ENCODE peak calls at places on chromosomes 11 and 22, in nine cellular contexts. One of them, this sample, is unnamed.
A peak's percentile ranks its signal among the peaks of the same experiment; 100 is the strongest.

GRCh38 chr11:119607726-119608125 is 121.3 kb downstream of the NECTIN1 start:
- DNase-seq in mesenchymal stem cell: no peak
- DNase-seq in foreskin fibroblast: no peak
- DNase-seq in lower lobe of right lung: no peak
- DNase-seq in uterus: no peak
- DNase-seq in AG04450: no peak
- DNase-seq in cardiac muscle cell: no peak
- DNase-seq in A549: no peak
- DNase-seq in aorta: no peak
- DNase-seq in this sample: no peak

GRCh38 chr22:41110968-41111367 is 18.6 kb downstream of the EP300 start:
- DNase-seq in mesenchymal stem cell: no peak
- DNase-seq in foreskin fibroblast: no peak
- DNase-seq in lower lobe of right lung: no peak
- DNase-seq in uterus: no peak
- DNase-seq in AG04450: no peak
- DNase-seq in cardiac muscle cell: no peak
- DNase-seq in A549: no peak
- DNase-seq in aorta: no peak
- DNase-seq in this sample: no peak

GRCh38 chr22:27748355-27749168 is 53.0 kb downstream of the MN1 start:
- DNase-seq in mesenchymal stem cell: peak; percentile 81
- DNase-seq in foreskin fibroblast: peak; percentile 12
- DNase-seq in lower lobe of right lung: no peak
- DNase-seq in uterus: peak; percentile 49
- DNase-seq in AG04450: no peak
- DNase-seq in cardiac muscle cell: no peak
- DNase-seq in A549: no peak
- DNase-seq in aorta: peak; percentile 59
- DNase-seq in this sample: no peak

GRCh38 chr22:48237466-48237865 is 1475.0 kb downstream of the TBC1D22A start:
- DNase-seq in mesenchymal stem cell: no peak
- DNase-seq in foreskin fibroblast: no peak
- DNase-seq in lower lobe of right lung: no peak
- DNase-seq in uterus: no peak
- DNase-seq in AG04450: no peak
- DNase-seq in cardiac muscle cell: no peak
- DNase-seq in A549: no peak
- DNase-seq in aorta: no peak
- DNase-seq in this sample: no peak

GRCh38 chr11:71109586-71109985 is 142.8 kb downstream of the SHANK2 start:
- DNase-seq in mesenchymal stem cell: no peak
- DNase-seq in foreskin fibroblast: no peak
- DNase-seq in lower lobe of right lung: no peak
- DNase-seq in uterus: no peak
- DNase-seq in AG04450: no peak
- DNase-seq in cardiac muscle cell: no peak
- DNase-seq in A549: no peak
- DNase-seq in aorta: no peak
- DNase-seq in this sample: no peak

GRCh38 chr22:48343461-48343860 is 1484.2 kb downstream of the BRD1 start:
- DNase-seq in mesenchymal stem cell: no peak
- DNase-seq in foreskin fibroblast: no peak
- DNase-seq in lower lobe of right lung: no peak
- DNase-seq in uterus: no peak
- DNase-seq in AG04450: no peak
- DNase-seq in cardiac muscle cell: no peak
- DNase-seq in A549: no peak
- DNase-seq in aorta: peak; percentile 16
- DNase-seq in this sample: no peak

GRCh38 chr11:22976146-22976545 is 115.9 kb upstream of the CCDC179 start:
- DNase-seq in mesenchymal stem cell: peak; percentile 94
- DNase-seq in foreskin fibroblast: peak; percentile 32
- DNase-seq in lower lobe of right lung: no peak
- DNase-seq in uterus: no peak
- DNase-seq in AG04450: peak; percentile 64
- DNase-seq in cardiac muscle cell: no peak
- DNase-seq in A549: peak; percentile 18
- DNase-seq in aorta: no peak
- DNase-seq in this sample: no peak

GRCh38 chr11:95991101-95991500 is 67.2 kb upstream of the MTMR2 start:
- DNase-seq in mesenchymal stem cell: no peak
- DNase-seq in foreskin fibroblast: no peak
- DNase-seq in lower lobe of right lung: no peak
- DNase-seq in uterus: no peak
- DNase-seq in AG04450: no peak
- DNase-seq in cardiac muscle cell: no peak
- DNase-seq in A549: peak; percentile 62
- DNase-seq in aorta: no peak
- DNase-seq in this sample: no peak

GRCh38 chr11:133078591-133079179 is 453.6 kb downstream of the OPCML start:
- DNase-seq in mesenchymal stem cell: peak; percentile 14
- DNase-seq in foreskin fibroblast: peak; percentile 13
- DNase-seq in lower lobe of right lung: no peak
- DNase-seq in uterus: no peak
- DNase-seq in AG04450: no peak
- DNase-seq in cardiac muscle cell: peak; percentile 73
- DNase-seq in A549: peak; percentile 52
- DNase-seq in aorta: no peak
- DNase-seq in this sample: no peak

GRCh38 chr22:45497746-45498145 is 4.9 kb upstream of the FBLN1 start:
- DNase-seq in mesenchymal stem cell: no peak
- DNase-seq in foreskin fibroblast: no peak
- DNase-seq in lower lobe of right lung: no peak
- DNase-seq in uterus: peak; percentile 54
- DNase-seq in AG04450: no peak
- DNase-seq in cardiac muscle cell: no peak
- DNase-seq in A549: no peak
- DNase-seq in aorta: peak; percentile 24
- DNase-seq in this sample: no peak

GRCh38 chr11:77193915-77194830 is 66.1 kb downstream of the MYO7A start:
- DNase-seq in mesenchymal stem cell: no peak
- DNase-seq in foreskin fibroblast: no peak
- DNase-seq in lower lobe of right lung: peak; percentile 26
- DNase-seq in uterus: no peak
- DNase-seq in AG04450: no peak
- DNase-seq in cardiac muscle cell: no peak
- DNase-seq in A549: no peak
- DNase-seq in aorta: peak; percentile 71
- DNase-seq in this sample: no peak

GRCh38 chr22:30159561-30160353 is 79.5 kb downstream of the HORMAD2 start:
- DNase-seq in mesenchymal stem cell: peak; percentile 73
- DNase-seq in foreskin fibroblast: peak; percentile 58
- DNase-seq in lower lobe of right lung: no peak
- DNase-seq in uterus: no peak
- DNase-seq in AG04450: peak; percentile 60
- DNase-seq in cardiac muscle cell: peak; percentile 48
- DNase-seq in A549: peak; percentile 64
- DNase-seq in aorta: no peak
- DNase-seq in this sample: no peak

GRCh38 chr22:27994481-27995331 is 75.7 kb upstream of the PITPNB start:
- DNase-seq in mesenchymal stem cell: no peak
- DNase-seq in foreskin fibroblast: no peak
- DNase-seq in lower lobe of right lung: peak; percentile 37
- DNase-seq in uterus: peak; percentile 10
- DNase-seq in AG04450: no peak
- DNase-seq in cardiac muscle cell: no peak
- DNase-seq in A549: no peak
- DNase-seq in aorta: peak; percentile 68
- DNase-seq in this sample: no peak

GRCh38 chr11:10322830-10323792 is 18.2 kb downstream of the ADM start:
- DNase-seq in mesenchymal stem cell: peak; percentile 95
- DNase-seq in foreskin fibroblast: peak; percentile 82
- DNase-seq in lower lobe of right lung: no peak
- DNase-seq in uterus: peak; percentile 81
- DNase-seq in AG04450: no peak
- DNase-seq in cardiac muscle cell: peak; percentile 64
- DNase-seq in A549: peak; percentile 87
- DNase-seq in aorta: no peak
- DNase-seq in this sample: peak; percentile 43

GRCh38 chr11:8872017-8872416 is 39.0 kb upstream of the AKIP1 start:
- DNase-seq in mesenchymal stem cell: no peak
- DNase-seq in foreskin fibroblast: no peak
- DNase-seq in lower lobe of right lung: no peak
- DNase-seq in uterus: no peak
- DNase-seq in AG04450: no peak
- DNase-seq in cardiac muscle cell: no peak
- DNase-seq in A549: no peak
- DNase-seq in aorta: no peak
- DNase-seq in this sample: no peak

GRCh38 chr11:79108851-79109250 is 332.0 kb downstream of the TENM4 start:
- DNase-seq in mesenchymal stem cell: no peak
- DNase-seq in foreskin fibroblast: peak; percentile 14
- DNase-seq in lower lobe of right lung: no peak
- DNase-seq in uterus: no peak
- DNase-seq in AG04450: no peak
- DNase-seq in cardiac muscle cell: no peak
- DNase-seq in A549: no peak
- DNase-seq in aorta: no peak
- DNase-seq in this sample: no peak

GRCh38 chr11:2987881-2988280 is 4.2 kb downstream of the NAP1L4 start:
- DNase-seq in mesenchymal stem cell: no peak
- DNase-seq in foreskin fibroblast: no peak
- DNase-seq in lower lobe of right lung: no peak
- DNase-seq in uterus: no peak
- DNase-seq in AG04450: no peak
- DNase-seq in cardiac muscle cell: no peak
- DNase-seq in A549: no peak
- DNase-seq in aorta: no peak
- DNase-seq in this sample: no peak

GRCh38 chr11:2990617-2991476 is 1.3 kb downstream of the NAP1L4 start:
- DNase-seq in mesenchymal stem cell: peak; percentile 34
- DNase-seq in foreskin fibroblast: no peak
- DNase-seq in lower lobe of right lung: no peak
- DNase-seq in uterus: no peak
- DNase-seq in AG04450: no peak
- DNase-seq in cardiac muscle cell: peak; percentile 30
- DNase-seq in A549: peak; percentile 28
- DNase-seq in aorta: no peak
- DNase-seq in this sample: peak; percentile 13

GRCh38 chr11:2989551-2989950 is 2.6 kb downstream of the NAP1L4 start:
- DNase-seq in mesenchymal stem cell: no peak
- DNase-seq in foreskin fibroblast: no peak
- DNase-seq in lower lobe of right lung: no peak
- DNase-seq in uterus: no peak
- DNase-seq in AG04450: no peak
- DNase-seq in cardiac muscle cell: no peak
- DNase-seq in A549: no peak
- DNase-seq in aorta: no peak
- DNase-seq in this sample: no peak

GRCh38 chr11:2988361-2988762 is 3.8 kb downstream of the NAP1L4 start:
- DNase-seq in mesenchymal stem cell: no peak
- DNase-seq in foreskin fibroblast: no peak
- DNase-seq in lower lobe of right lung: no peak
- DNase-seq in uterus: no peak
- DNase-seq in AG04450: no peak
- DNase-seq in cardiac muscle cell: no peak
- DNase-seq in A549: no peak
- DNase-seq in aorta: no peak
- DNase-seq in this sample: no peak

GRCh38 chr11:2988996-2989395 is 3.1 kb downstream of the NAP1L4 start:
- DNase-seq in mesenchymal stem cell: peak; percentile 23
- DNase-seq in foreskin fibroblast: no peak
- DNase-seq in lower lobe of right lung: no peak
- DNase-seq in uterus: no peak
- DNase-seq in AG04450: no peak
- DNase-seq in cardiac muscle cell: no peak
- DNase-seq in A549: no peak
- DNase-seq in aorta: no peak
- DNase-seq in this sample: no peak
- H3K4me3 ChIP-seq in mesenchymal stem cell: no peak overlapping the region
- H3K4me3 ChIP-seq in foreskin fibroblast: peak overlapping the region; percentile 87
- H3K4me3 ChIP-seq in lower lobe of right lung: peak overlapping the region; percentile 89
- H3K4me3 ChIP-seq in uterus: no peak overlapping the region
- H3K4me3 ChIP-seq in AG04450: peak overlapping the region; percentile 91
- H3K4me3 ChIP-seq in cardiac muscle cell: peak overlapping the region; percentile 87
- H3K4me3 ChIP-seq in A549: peak overlapping the region; percentile 68
- H3K4me3 ChIP-seq in aorta: no peak overlapping the region
- H3K4me3 ChIP-seq in this sample: peak overlapping the region; percentile 93

GRCh38 chr11:35623708-35624168 is 5.5 kb downstream of the FJX1 start:
- DNase-seq in mesenchymal stem cell: peak; percentile 83
- DNase-seq in foreskin fibroblast: peak; percentile 75
- DNase-seq in lower lobe of right lung: no peak
- DNase-seq in uterus: no peak
- DNase-seq in AG04450: peak; percentile 59
- DNase-seq in cardiac muscle cell: peak; percentile 36
- DNase-seq in A549: no peak
- DNase-seq in aorta: no peak
- DNase-seq in this sample: no peak
- H3K4me3 ChIP-seq in mesenchymal stem cell: no peak overlapping the region
- H3K4me3 ChIP-seq in foreskin fibroblast: no peak overlapping the region
- H3K4me3 ChIP-seq in lower lobe of right lung: no peak overlapping the region
- H3K4me3 ChIP-seq in uterus: no peak overlapping the region
- H3K4me3 ChIP-seq in AG04450: no peak overlapping the region
- H3K4me3 ChIP-seq in cardiac muscle cell: no peak overlapping the region
- H3K4me3 ChIP-seq in A549: no peak overlapping the region
- H3K4me3 ChIP-seq in aorta: no peak overlapping the region
- H3K4me3 ChIP-seq in this sample: no peak overlapping the region

DNA sequence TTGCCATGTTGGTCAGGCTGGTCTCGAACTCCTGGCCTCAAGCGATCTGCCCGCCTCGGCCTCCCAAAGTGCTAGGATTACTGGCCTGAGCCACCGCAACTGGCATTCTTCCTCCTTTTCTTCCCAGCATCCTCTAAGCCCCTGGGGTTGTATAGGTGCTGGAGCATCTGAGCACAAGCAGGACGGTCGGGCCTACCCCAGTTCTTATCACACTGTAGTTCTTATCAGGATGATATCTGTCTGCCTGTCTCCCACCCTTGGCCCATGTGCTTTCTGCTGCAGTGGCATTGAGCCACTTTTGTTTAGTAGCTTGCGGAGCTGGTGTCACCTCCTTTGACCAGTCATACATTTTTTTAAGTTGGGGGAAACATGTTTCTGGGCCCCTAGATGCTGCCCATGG is 1.9 kb downstream of the RHOD start:
- DNase-seq in mesenchymal stem cell: no peak
- DNase-seq in foreskin fibroblast: no peak
- DNase-seq in lower lobe of right lung: no peak
- DNase-seq in uterus: no peak
- DNase-seq in AG04450: no peak
- DNase-seq in cardiac muscle cell: no peak
- DNase-seq in A549: no peak
- DNase-seq in aorta: no peak
- DNase-seq in this sample: no peak
- H3K4me3 ChIP-seq in mesenchymal stem cell: no peak overlapping the region
- H3K4me3 ChIP-seq in foreskin fibroblast: no peak overlapping the region
- H3K4me3 ChIP-seq in lower lobe of right lung: no peak overlapping the region
- H3K4me3 ChIP-seq in uterus: no peak overlapping the region
- H3K4me3 ChIP-seq in AG04450: no peak overlapping the region
- H3K4me3 ChIP-seq in cardiac muscle cell: no peak overlapping the region
- H3K4me3 ChIP-seq in A549: no peak overlapping the region
- H3K4me3 ChIP-seq in aorta: no peak overlapping the region
- H3K4me3 ChIP-seq in this sample: no peak overlapping the region

DNA sequence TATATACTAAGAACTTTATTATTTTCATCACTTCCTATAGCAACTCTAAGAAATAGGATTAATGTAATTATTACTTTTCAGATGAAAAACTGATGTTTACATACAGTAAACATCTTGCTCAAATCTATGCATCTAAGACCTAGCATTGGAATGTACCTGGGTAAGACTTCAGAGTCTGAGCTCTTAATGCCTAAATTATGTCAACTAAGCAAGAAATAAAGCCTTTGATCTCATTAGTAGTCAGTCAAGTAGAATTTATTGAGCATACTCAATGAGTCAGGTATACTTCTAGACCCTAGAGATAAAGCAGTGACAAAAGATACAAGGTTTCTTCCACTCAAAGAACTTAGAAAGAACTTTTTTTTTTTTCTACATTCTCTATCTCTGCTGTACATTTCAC is 16.7 kb upstream of the OR51Q1 start:
- DNase-seq in mesenchymal stem cell: no peak
- DNase-seq in foreskin fibroblast: no peak
- DNase-seq in lower lobe of right lung: no peak
- DNase-seq in uterus: no peak
- DNase-seq in AG04450: no peak
- DNase-seq in cardiac muscle cell: no peak
- DNase-seq in A549: no peak
- DNase-seq in aorta: no peak
- DNase-seq in this sample: no peak
- H3K4me3 ChIP-seq in mesenchymal stem cell: no peak overlapping the region
- H3K4me3 ChIP-seq in foreskin fibroblast: no peak overlapping the region
- H3K4me3 ChIP-seq in lower lobe of right lung: no peak overlapping the region
- H3K4me3 ChIP-seq in uterus: no peak overlapping the region
- H3K4me3 ChIP-seq in AG04450: no peak overlapping the region
- H3K4me3 ChIP-seq in cardiac muscle cell: no peak overlapping the region
- H3K4me3 ChIP-seq in A549: no peak overlapping the region
- H3K4me3 ChIP-seq in aorta: no peak overlapping the region
- H3K4me3 ChIP-seq in this sample: no peak overlapping the region